ENCODE peak calls at places on chromosomes 1 and 21, in four cellular contexts. Z is amniotic stem cell, F is M059J, L is HFF-Myc. K is an unnamed sample.

GRCh38 chr1:152777510-152778137 is 2.7 kb downstream of the LCE1F start:
- DNase-seq in Z (no peak), F (peak; percentile 27), L (no peak), K (no peak)

GRCh38 chr1:41221995-41222991 is 19.8 kb downstream of the SCMH1 start:
- DNase-seq in Z (no peak), F (peak; percentile 4), L (no peak), K (peak; percentile 43)

GRCh38 chr1:178076607-178077006 is 17.3 kb upstream of the RASAL2 start:
- DNase-seq in Z (no peak), F (no peak), L (no peak), K (no peak)

GRCh38 chr1:162626089-162626488 is 6.2 kb upstream of the DDR2 start:
- DNase-seq in Z (no peak), F (no peak), L (no peak), K (no peak)

GRCh38 chr1:225454067-225454618 is 26.3 kb upstream of the LBR start:
- DNase-seq in Z (no peak), F (peak; percentile 45), L (no peak), K (no peak)

GRCh38 chr21:24941316-24942185 is 665.7 kb downstream of the MRPL39 start:
- DNase-seq in Z (no peak), F (peak; percentile 69), L (no peak), K (peak; percentile 27)

GRCh38 chr1:81230983-81231728 is 569.6 kb upstream of the ADGRL2 start:
- DNase-seq in Z (no peak), F (no peak), L (no peak), K (no peak)

GRCh38 chr1:91929246-91929645 is 20.0 kb upstream of the BRDT start:
- DNase-seq in Z (no peak), F (no peak), L (no peak), K (peak; percentile 69)

GRCh38 chr1:117671781-117672501 is 66.1 kb downstream of the TENT5C start:
- DNase-seq in Z (no peak), F (peak; percentile 64), L (no peak), K (no peak)

GRCh38 chr1:50497007-50497406 is 73.8 kb upstream of the DMRTA2 start:
- DNase-seq in Z (no peak), F (peak; percentile 21), L (no peak), K (no peak)

GRCh38 chr1:238205045-238205662 is 314.4 kb upstream of the ZP4 start:
- DNase-seq in Z (no peak), F (no peak), L (no peak), K (no peak)

GRCh38 chr1:47330212-47330611 is 3.4 kb upstream of the CMPK1 start:
- DNase-seq in Z (no peak), F (no peak), L (no peak), K (no peak)

GRCh38 chr1:66399888-66400529 is 133.9 kb upstream of the SGIP1 start:
- DNase-seq in Z (no peak), F (no peak), L (no peak), K (no peak)

GRCh38 chr1:7953850-7954609 is 7.5 kb upstream of the PARK7 start:
- DNase-seq in Z (no peak), F (peak; percentile 85), L (no peak), K (peak; percentile 69)

GRCh38 chr1:215748431-215748830 is 181.3 kb downstream of the KCTD3 start:
- DNase-seq in Z (no peak), F (no peak), L (no peak), K (no peak)

GRCh38 chr1:109499661-109500536 is 6.0 kb downstream of the CYB561D1 start:
- DNase-seq in Z (no peak), F (peak; percentile 41), L (no peak), K (no peak)

GRCh38 chr1:94892604-94893280 is 34.2 kb downstream of the CNN3 start:
- DNase-seq in Z (no peak), F (no peak), L (no peak), K (no peak)

K was measured in retinal pigment epithelial cell.